ENCODE peak calls at places on chromosomes 11 and 22, in eight cellular contexts. K is fibroblast of mammary gland, J is left ventricle myocardium inferior, F is psoas muscle, B is mesothelial cell of epicardium, Y is tibial artery, V is neural progenitor cell, M is D721Med. R is an unnamed sample.

GRCh38 chr11:73334244-73335203 is 26.4 kb downstream of the ARHGEF17 start:
- DNase-seq in B (no peak), M (no peak), K (peak), J (peak), F (peak), V (peak), Y (peak), R (peak)

GRCh38 chr11:80320765-80321164 is 879.9 kb upstream of the TENM4 start:
- DNase-seq in J (no peak), Y (no peak), V (no peak), K (no peak), F (no peak), B (no peak), M (no peak), R (no peak)

GRCh38 chr11:120304526-120304925 is 20.6 kb upstream of the TLCD5 start:
- DNase-seq in K (peak), F (no peak), J (no peak), V (no peak), B (no peak), M (no peak), Y (no peak), R (peak)

GRCh38 chr11:109267293-109268095 is 154.5 kb upstream of the C11orf87 start:
- DNase-seq in Y (no peak), J (no peak), M (no peak), B (no peak), K (no peak), F (no peak), V (no peak), R (peak)

GRCh38 chr11:119047205-119047604 is 9.8 kb downstream of the HYOU1 start:
- DNase-seq in F (no peak), V (no peak), J (no peak), K (no peak), B (no peak), Y (no peak), M (no peak), R (no peak)

GRCh38 chr22:42338502-42338901 is 68.0 kb upstream of the TCF20 start:
- DNase-seq in V (no peak), J (no peak), K (no peak), F (no peak), M (no peak), Y (no peak), B (no peak), R (no peak)

GRCh38 chr11:353315-353857 is 15.9 kb upstream of the B4GALNT4 start:
- DNase-seq in V (no peak), M (no peak), J (peak), B (no peak), Y (peak), F (peak), K (peak), R (no peak)

GRCh38 chr11:119335091-119335654 is 846 bp downstream of the RNF26 start:
- DNase-seq in F (no peak), J (no peak), B (no peak), M (no peak), Y (peak), V (no peak), K (no peak), R (no peak)

GRCh38 chr22:42368379-42369249 is 63.6 kb downstream of the NFAM1 start:
- DNase-seq in J (peak), K (no peak), F (peak), Y (peak), V (peak), M (no peak), B (peak), R (no peak)

GRCh38 chr11:9219115-9219514 is 46.0 kb downstream of the DENND5A start:
- DNase-seq in B (no peak), J (no peak), M (no peak), K (peak), F (no peak), Y (no peak), V (no peak), R (no peak)

GRCh38 chr11:16194566-16194965 is 161.8 kb downstream of the SOX6 start:
- DNase-seq in J (no peak), Y (no peak), F (no peak), M (no peak), V (peak), K (no peak), B (no peak), R (no peak)

GRCh38 chr11:128447233-128447632 is 140.1 kb downstream of the ETS1 start:
- DNase-seq in M (no peak), J (no peak), B (no peak), Y (no peak), V (no peak), K (no peak), F (no peak), R (no peak)

GRCh38 chr11:61021661-61022212 is 50.3 kb downstream of the CD6 start:
- DNase-seq in F (no peak), B (no peak), M (no peak), Y (no peak), K (no peak), V (peak), J (no peak), R (no peak)

GRCh38 chr11:101497292-101497691 is 86.5 kb downstream of the TRPC6 start:
- DNase-seq in B (no peak), Y (no peak), V (no peak), J (no peak), M (no peak), K (no peak), F (no peak), R (no peak)

GRCh38 chr11:75191330-75191717 is 40.4 kb downstream of the SLCO2B1 start:
- DNase-seq in Y (peak), F (no peak), B (no peak), V (peak), M (no peak), J (no peak), K (no peak), R (no peak)

GRCh38 chr11:19311306-19312030 is 70.7 kb upstream of the E2F8 start:
- DNase-seq in V (peak), J (peak), M (peak), Y (no peak), F (peak), B (peak), K (peak), R (no peak)

GRCh38 chr11:111081021-111081511 is 164.5 kb upstream of the POU2AF2 start:
- DNase-seq in V (no peak), F (no peak), M (no peak), J (no peak), B (no peak), K (no peak), Y (no peak), R (peak)

GRCh38 chr22:42895087-42895486 is 38.0 kb upstream of the ARFGAP3 start:
- DNase-seq in J (no peak), Y (no peak), B (no peak), F (no peak), V (no peak), K (no peak), M (no peak), R (no peak)

GRCh38 chr11:126339073-126339865 is 16.2 kb upstream of the ST3GAL4 start:
- DNase-seq in Y (no peak), V (no peak), F (no peak), M (no peak), K (peak), J (no peak), B (no peak), R (no peak)

GRCh38 chr11:76186776-76187279 is 19.5 kb downstream of the WNT11 start:
- DNase-seq in F (peak), M (no peak), B (no peak), V (no peak), K (no peak), J (no peak), Y (no peak), R (no peak)

GRCh38 chr11:110097459-110098012 is 4.3 kb downstream of the ZC3H12C start:
- DNase-seq in B (no peak), M (no peak), Y (no peak), K (peak), J (no peak), F (no peak), V (no peak), R (no peak)

GRCh38 chr11:86671386-86672006 is 920 bp downstream of the ME3 start:
- DNase-seq in K (peak), M (no peak), V (peak), Y (peak), F (peak), J (peak), B (peak), R (no peak)

GRCh38 chr11:119728651-119729580 is at the start of gene NECTIN1:
- DNase-seq in B (peak), V (peak), K (peak), F (peak), M (peak), Y (peak), J (peak), R (peak)

GRCh38 chr11:67486481-67487195 is 3.8 kb downstream of the AIP start:
- DNase-seq in B (no peak), F (no peak), M (no peak), K (no peak), V (no peak), Y (no peak), J (no peak), R (no peak)

GRCh38 chr11:13702071-13702470 is 33.6 kb downstream of the FAR1 start:
- DNase-seq in V (no peak), M (no peak), K (no peak), F (no peak), Y (no peak), B (no peak), J (no peak), R (no peak)

GRCh38 chr11:32259641-32260081 is 168.8 kb downstream of the RCN1 start:
- DNase-seq in F (no peak), Y (no peak), B (peak), M (no peak), K (peak), V (no peak), J (no peak), R (no peak)

GRCh38 chr11:69394902-69395690 is 86.4 kb upstream of the LINC01488 start:
- DNase-seq in F (no peak), J (no peak), B (no peak), K (peak), M (no peak), Y (peak), V (no peak), R (no peak)

GRCh38 chr11:36258730-36259360 is 30.4 kb downstream of the COMMD9 start:
- DNase-seq in Y (peak), J (peak), B (peak), V (peak), M (peak), F (peak), K (peak), R (no peak)

GRCh38 chr11:33930317-33931021 is 38.6 kb upstream of the LMO2 start:
- DNase-seq in K (peak), M (peak), F (peak), B (no peak), Y (peak), J (peak), V (peak), R (no peak)

GRCh38 chr22:35103756-35104155 is 37.8 kb downstream of the ISX start:
- DNase-seq in M (no peak), B (no peak), V (no peak), F (no peak), Y (no peak), K (no peak), J (no peak), R (no peak)

GRCh38 chr11:121723261-121723741 is 270.5 kb upstream of the SORL1-AS1 start:
- DNase-seq in V (peak), Y (peak), F (no peak), B (no peak), K (peak), J (peak), M (no peak), R (no peak)

GRCh38 chr11:12053606-12054361 is 45.4 kb upstream of the DKK3 start:
- DNase-seq in V (no peak), F (no peak), Y (no peak), M (no peak), K (peak), J (no peak), B (no peak), R (no peak)

GRCh38 chr11:108224366-108224765 is 1.5 kb downstream of the ATM start:
- DNase-seq in V (no peak), F (no peak), K (no peak), B (no peak), J (no peak), Y (no peak), M (no peak), R (no peak)

GRCh38 chr22:38861170-38861874 is 10.7 kb downstream of the CBX6 start:
- DNase-seq in B (no peak), F (no peak), J (no peak), M (no peak), Y (peak), V (no peak), K (peak), R (no peak)

GRCh38 chr11:9853929-9854557 is 190.2 kb downstream of the SWAP70 start:
- DNase-seq in M (no peak), Y (no peak), K (no peak), F (no peak), B (no peak), V (no peak), J (no peak), R (no peak)

GRCh38 chr11:6319879-6320410 is 356 bp downstream of the CAVIN3 start:
- DNase-seq in M (no peak), V (peak), B (peak), F (peak), J (peak), K (peak), Y (peak), R (no peak)

GRCh38 chr22:37048133-37048532 is 3.4 kb upstream of the KCTD17 start:
- DNase-seq in B (no peak), J (no peak), Y (no peak), M (no peak), K (no peak), F (no peak), V (no peak), R (no peak)

DNA sequence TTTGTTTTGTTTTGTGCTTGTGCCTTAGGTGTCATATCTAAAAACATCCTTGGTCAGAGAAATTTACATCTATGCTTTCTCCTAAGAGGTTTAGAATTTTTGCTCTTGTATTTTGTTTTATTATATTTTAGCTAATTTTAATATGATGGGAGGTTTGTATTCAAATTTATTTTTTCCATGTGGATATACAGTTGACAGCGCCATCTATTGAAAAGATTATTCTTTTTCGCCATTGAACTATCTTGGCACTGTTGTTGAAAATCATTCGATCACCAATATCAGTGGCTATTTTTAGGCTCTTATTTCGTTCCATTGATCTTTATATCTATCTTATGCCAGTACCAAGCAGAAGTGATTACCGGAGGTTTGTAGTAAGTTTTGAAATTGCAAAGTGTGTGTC is 510.3 kb downstream of the BRD1 start:
- DNase-seq in J (no peak), M (no peak), V (no peak), B (no peak), Y (no peak), F (no peak), K (no peak), R (no peak)
- TF ChIP-seq CTCF in J (no peak), M (peak), V (peak), B (peak), Y (no peak), F (no peak), K (no peak), R (no peak)

DNA sequence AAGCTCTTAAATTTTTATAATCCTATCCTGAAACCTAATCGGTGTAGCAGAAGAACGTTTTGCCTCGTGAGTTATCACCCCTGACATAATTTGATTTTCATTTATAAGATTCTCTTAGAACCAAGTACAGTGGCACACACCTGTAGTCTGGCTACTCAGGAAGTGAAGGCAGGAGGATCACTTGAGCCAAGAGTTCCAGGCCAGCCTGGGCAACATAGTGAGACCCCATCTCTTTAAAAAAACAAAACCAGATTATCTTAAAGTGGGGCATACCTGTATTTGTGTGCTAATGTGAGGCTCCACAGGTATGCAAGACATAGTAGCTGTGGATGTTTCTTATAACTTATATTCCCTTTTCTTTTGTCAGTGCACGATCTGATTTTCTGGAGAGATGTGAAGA is 19.0 kb downstream of the ZFTA start:
- DNase-seq in V (no peak), K (no peak), M (no peak), Y (no peak), F (no peak), B (no peak), J (no peak), R (no peak)
- TF ChIP-seq CTCF in V (no peak), K (no peak), M (no peak), Y (no peak), F (no peak), B (no peak), J (no peak), R (no peak)

DNA sequence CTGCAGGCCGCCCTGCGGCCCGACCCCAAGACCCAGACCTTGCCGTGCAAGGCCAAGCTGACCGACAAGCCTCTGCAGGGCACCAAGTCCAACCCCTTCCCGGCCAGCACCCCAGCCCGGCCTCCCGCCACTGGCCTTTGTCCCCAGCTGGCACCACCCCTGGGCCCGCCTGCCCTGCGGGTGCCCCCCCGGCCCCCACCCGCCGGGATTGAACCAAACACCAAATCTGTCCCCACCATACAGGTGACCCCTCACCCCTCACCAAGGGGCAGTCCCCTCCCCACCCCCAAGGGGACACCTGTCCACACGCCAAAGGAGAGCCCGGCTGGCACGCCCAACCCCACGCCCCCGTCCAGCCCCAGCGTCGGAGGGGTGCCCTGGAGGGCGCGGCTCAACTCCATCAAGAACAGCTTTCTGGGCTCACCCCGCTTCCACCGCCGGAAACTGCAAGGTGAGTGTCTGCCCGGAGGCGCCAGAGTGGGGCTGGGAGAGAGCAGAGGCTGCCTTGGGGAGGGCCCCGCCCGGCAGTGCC is 36.2 kb downstream of the MOB2 start:
- DNase-seq in J (no peak), F (no peak), Y (no peak), B (no peak), M (no peak), V (no peak), K (no peak), R (no peak)
- TF ChIP-seq CTCF in J (no peak), F (no peak), Y (no peak), B (no peak), M (no peak), V (no peak), K (no peak), R (no peak)

DNA sequence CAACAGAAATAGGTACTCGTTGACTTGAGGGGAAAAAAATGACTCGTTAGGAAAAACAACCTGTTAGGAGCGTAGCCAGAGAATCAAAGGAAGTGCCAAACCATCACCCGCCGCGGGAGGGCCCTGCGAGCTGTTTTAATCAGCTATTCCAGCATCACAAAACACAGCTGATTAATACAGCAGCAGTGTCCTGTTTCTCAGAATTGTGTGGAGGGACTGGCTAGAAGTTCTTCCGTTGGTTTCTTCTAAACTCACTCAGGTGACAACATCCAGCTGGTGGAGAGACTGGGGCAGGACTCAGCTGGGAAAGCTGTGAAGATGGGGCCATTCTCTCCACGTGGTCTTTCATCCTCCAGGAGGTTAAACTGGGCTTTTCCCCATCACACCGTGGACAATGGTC is 28.0 kb downstream of the HSPA8 start:
- DNase-seq in M (no peak), F (no peak), Y (no peak), K (peak), J (no peak), V (peak), B (no peak), R (no peak)
- TF ChIP-seq CTCF in M (peak), F (no peak), Y (no peak), K (peak), J (peak), V (peak), B (no peak), R (peak)

DNA sequence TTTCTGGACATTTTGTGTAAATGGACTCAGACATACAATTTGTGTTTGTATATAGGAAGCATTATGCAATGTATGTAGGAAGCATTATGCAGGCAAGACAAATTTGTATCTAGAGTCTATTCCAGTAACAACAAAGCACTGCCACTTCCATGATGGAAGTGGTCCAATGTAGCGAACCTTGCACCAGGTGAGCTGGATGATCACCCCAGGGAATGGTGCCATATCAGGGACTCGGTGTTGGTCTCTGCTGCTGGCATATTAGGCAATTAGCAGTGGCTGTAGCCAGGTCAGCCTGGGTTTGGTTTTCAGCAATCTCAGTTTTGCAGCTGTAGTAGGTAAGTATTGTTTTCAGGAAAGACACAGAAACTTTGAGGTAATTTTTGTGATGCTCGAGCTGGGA is 12.8 kb downstream of the ZFP91 start:
- DNase-seq in Y (no peak), M (no peak), B (no peak), F (no peak), V (no peak), K (no peak), J (no peak), R (no peak)
- TF ChIP-seq CTCF in Y (no peak), M (no peak), B (no peak), F (no peak), V (no peak), K (no peak), J (no peak), R (no peak)

DNA sequence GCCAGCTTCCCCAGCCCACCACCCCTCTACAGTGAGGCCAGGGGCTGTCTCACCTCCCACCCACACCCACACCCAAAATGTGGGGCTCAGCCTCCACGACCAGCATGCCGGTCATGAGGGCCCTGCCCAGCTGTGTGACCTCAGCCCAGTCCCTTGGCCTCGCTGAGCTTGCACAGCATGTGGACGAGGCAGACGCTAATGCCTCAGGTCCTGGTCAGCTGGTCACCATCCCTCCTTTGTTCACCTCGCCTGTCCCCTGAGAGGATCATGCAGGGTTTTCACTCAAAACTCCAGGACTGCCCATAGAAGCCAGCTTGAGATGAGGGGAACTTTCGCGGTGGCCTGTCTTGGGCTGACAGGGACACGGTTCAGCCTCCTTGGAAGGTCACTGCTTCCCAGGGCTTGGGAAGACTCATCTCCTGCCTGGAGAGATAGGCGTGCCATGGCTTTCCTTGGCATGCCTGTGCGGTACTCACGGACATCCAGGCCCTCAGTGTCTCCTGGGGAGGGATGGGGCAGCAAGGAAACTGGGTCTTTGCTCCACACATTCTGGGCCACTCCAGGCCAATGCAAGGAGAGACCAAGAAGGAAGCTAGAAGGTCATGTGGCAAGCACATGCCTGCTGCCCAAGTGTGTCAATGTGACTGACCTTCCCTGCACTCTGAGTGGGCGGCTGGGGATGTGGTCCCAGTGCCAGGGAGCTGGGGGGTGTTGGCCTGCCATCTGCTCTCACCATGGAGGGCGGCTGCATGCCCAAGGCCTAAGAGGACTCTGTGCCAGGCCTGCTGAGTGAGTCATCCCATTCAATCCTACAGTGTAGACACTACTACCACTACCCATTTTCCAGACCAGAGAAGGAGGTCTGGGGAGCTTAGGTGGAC is 3.2 kb upstream of the RTN4R start:
- DNase-seq in B (no peak), M (no peak), K (no peak), Y (no peak), V (no peak), J (no peak), F (peak), R (no peak)
- TF ChIP-seq CTCF in B (no peak), M (no peak), K (no peak), Y (no peak), V (no peak), J (no peak), F (no peak), R (no peak)

R was measured in epithelial cell of proximal tubule.